ENCODE peak calls at places on chromosomes 7 and 10, in eight cellular contexts. M is effector CD4-positive, alpha-beta T cell; E is kidney tubule cell; P is DMS153; U is ascending aorta; O is HTR-8/SVneo; H is aorta; V is GM23338. N is an unnamed sample.

GRCh38 chr7:98772242-98772603 is 97.6 kb downstream of the TMEM130 start:
- DNase-seq in M (no peak), E (no peak), O (no peak), U (no peak), V (peak; percentile 28), H (no peak), P (no peak), N (no peak)

GRCh38 chr10:82922755-82923154 is 1047.8 kb downstream of the NRG3 start:
- DNase-seq in P (no peak), H (no peak), V (no peak), E (peak; percentile 71), U (no peak), O (no peak), M (no peak), N (no peak)

GRCh38 chr7:105759670-105760548 is 116.5 kb downstream of the ATXN7L1 start:
- DNase-seq in H (no peak), V (peak; percentile 77), M (no peak), O (peak; percentile 50), P (peak; percentile 50), E (peak; percentile 57), U (no peak), N (peak; percentile 38)

GRCh38 chr10:131654471-131655087 is 246.2 kb upstream of the PPP2R2D start:
- DNase-seq in P (peak; percentile 16), V (peak; percentile 28), O (no peak), U (no peak), M (no peak), E (no peak), H (peak; percentile 34), N (no peak)

GRCh38 chr10:58282615-58283014 is 13.7 kb downstream of the CISD1 start:
- DNase-seq in V (no peak), O (no peak), M (no peak), P (no peak), E (no peak), H (no peak), U (no peak), N (no peak)

GRCh38 chr10:114265392-114266053 is 26.5 kb downstream of the VWA2 start:
- DNase-seq in H (no peak), P (no peak), U (no peak), M (no peak), E (no peak), V (no peak), O (no peak), N (no peak)

GRCh38 chr10:127236266-127236665 is 39.9 kb upstream of the INSYN2A start:
- DNase-seq in P (no peak), E (no peak), H (no peak), V (no peak), U (no peak), O (no peak), M (no peak), N (no peak)

GRCh38 chr7:22469371-22470143 is 30.4 kb downstream of the STEAP1B start:
- DNase-seq in U (no peak), V (no peak), P (peak; percentile 99), H (no peak), O (no peak), E (no peak), M (no peak), N (no peak)

GRCh38 chr7:83921798-83922607 is 272.6 kb downstream of the SEMA3A start:
- DNase-seq in H (no peak), P (no peak), E (no peak), O (no peak), U (no peak), M (no peak), V (peak; percentile 9), N (no peak)

GRCh38 chr10:61961278-61961677 is 59.8 kb downstream of the ARID5B start:
- DNase-seq in E (no peak), M (peak; percentile 8), U (no peak), V (no peak), H (no peak), O (no peak), P (no peak), N (no peak)

GRCh38 chr10:71780722-71781121 is 7.4 kb upstream of the VSIR start:
- DNase-seq in E (no peak), M (no peak), H (peak; percentile 18), V (peak; percentile 46), O (no peak), P (no peak), U (no peak), N (no peak)

GRCh38 chr7:66859794-66860645 is 61.0 kb upstream of the TMEM248 start:
- DNase-seq in H (no peak), M (no peak), V (peak; percentile 26), U (no peak), E (peak; percentile 30), P (peak; percentile 2), O (no peak), N (no peak)

GRCh38 chr7:27151945-27152815 is at the start of gene HOXA3:
- DNase-seq in M (no peak), H (no peak), U (peak; percentile 80), V (peak; percentile 6), O (peak; percentile 71), E (peak; percentile 79), P (no peak), N (peak; percentile 38)

GRCh38 chr10:45353176-45353575 is 20.8 kb upstream of the ALOX5 start:
- DNase-seq in U (no peak), V (no peak), M (no peak), P (no peak), O (no peak), E (peak; percentile 4), H (no peak), N (no peak)

GRCh38 chr10:88759366-88760101 is at the start of gene LIPN:
- DNase-seq in M (no peak), H (peak; percentile 48), P (no peak), V (no peak), O (no peak), U (no peak), E (no peak), N (no peak)

GRCh38 chr7:123060446-123060845 is 64.9 kb upstream of the TAS2R16 start:
- DNase-seq in E (no peak), H (no peak), U (no peak), P (no peak), O (no peak), V (no peak), M (no peak), N (no peak)

GRCh38 chr10:102593074-102593803 is 51.0 kb upstream of the TRIM8 start:
- DNase-seq in V (no peak), O (no peak), H (no peak), M (no peak), P (no peak), U (no peak), E (peak; percentile 83), N (no peak)

GRCh38 chr7:1643270-1644092 is 26.6 kb upstream of the ELFN1 start:
- DNase-seq in V (no peak), U (no peak), H (no peak), E (no peak), M (no peak), O (no peak), P (no peak), N (no peak)

GRCh38 chr10:28381903-28382347 is 79.1 kb upstream of the MPP7 start:
- DNase-seq in V (peak; percentile 95), H (peak; percentile 86), O (peak; percentile 84), M (peak; percentile 81), U (peak; percentile 95), P (peak; percentile 70), E (peak; percentile 83), N (peak; percentile 88)

GRCh38 chr10:127196227-127196954 is at the start of gene INSYN2A:
- DNase-seq in M (no peak), P (no peak), V (peak; percentile 82), H (no peak), U (no peak), O (peak; percentile 32), E (peak; percentile 60), N (peak; percentile 67)

GRCh38 chr10:122034149-122034756 is 45.3 kb downstream of the TACC2 start:
- DNase-seq in M (no peak), H (no peak), P (no peak), V (no peak), O (peak; percentile 10), E (peak; percentile 75), U (no peak), N (no peak)

GRCh38 chr10:75611972-75612331 is 180.5 kb downstream of the LRMDA start:
- DNase-seq in H (no peak), P (no peak), O (no peak), M (no peak), E (peak; percentile 88), U (no peak), V (no peak), N (no peak)

GRCh38 chr10:31321396-31321941 is 2.5 kb downstream of the ZEB1 start:
- DNase-seq in O (no peak), V (peak; percentile 3), H (no peak), E (no peak), U (no peak), M (peak; percentile 57), P (no peak), N (no peak)

GRCh38 chr10:45274364-45274763 is 41.0 kb downstream of the OR13A1 start:
- DNase-seq in E (no peak), V (no peak), O (no peak), H (no peak), M (no peak), P (no peak), U (no peak), N (no peak)

GRCh38 chr10:130567436-130567835 is 431.2 kb downstream of the GLRX3 start:
- DNase-seq in M (no peak), E (no peak), H (no peak), O (no peak), V (no peak), U (no peak), P (no peak), N (no peak)

GRCh38 chr7:16916111-16916639 is 34.4 kb upstream of the AGR3 start:
- DNase-seq in V (no peak), H (no peak), U (no peak), M (no peak), P (no peak), E (peak; percentile 87), O (peak; percentile 48), N (no peak)

GRCh38 chr7:91286432-91286831 is 22.2 kb downstream of the FZD1 start:
- DNase-seq in P (no peak), U (no peak), V (peak; percentile 46), E (no peak), H (no peak), M (no peak), O (no peak), N (peak; percentile 31)

GRCh38 chr10:11336703-11337102 is 274.7 kb downstream of the USP6NL start:
- DNase-seq in U (peak; percentile 42), V (peak; percentile 57), M (no peak), E (no peak), O (no peak), P (peak; percentile 7), H (no peak), N (no peak)

GRCh38 chr7:25860882-25861228 is 291.1 kb upstream of the NFE2L3 start:
- DNase-seq in E (no peak), V (no peak), P (no peak), H (no peak), O (no peak), U (no peak), M (no peak), N (no peak)

GRCh38 chr10:87635498-87636312 is 24.0 kb upstream of the PAPSS2 start:
- DNase-seq in V (no peak), O (peak; percentile 56), E (peak; percentile 96), H (no peak), M (no peak), U (no peak), P (no peak), N (no peak)

GRCh38 chr7:47026733-47027450 is 555.0 kb downstream of the TNS3 start:
- DNase-seq in M (no peak), P (peak; percentile 88), U (no peak), E (no peak), H (no peak), O (no peak), V (no peak), N (no peak)

GRCh38 chr7:89123871-89124270 is 328.3 kb upstream of the TEX47 start:
- DNase-seq in U (no peak), V (no peak), E (no peak), M (no peak), H (no peak), O (no peak), P (no peak), N (no peak)

GRCh38 chr7:50610521-50611277 is 45.5 kb upstream of the DDC start:
- DNase-seq in U (no peak), V (no peak), H (no peak), E (peak; percentile 39), O (no peak), M (peak; percentile 38), P (no peak), N (no peak)

GRCh38 chr10:124356706-124357582 is 61.8 kb downstream of the OAT start:
- DNase-seq in E (no peak), P (no peak), M (no peak), V (peak; percentile 37), O (no peak), H (no peak), U (no peak), N (no peak)

N was measured in WTC11.